ENCODE peak calls at places on chromosomes 4 and X, in seven cellular contexts. X is left lung, S is stomach, E is sigmoid colon, L is ovary, H is cardiac muscle cell, C is lower leg skin. W is an unnamed sample.
A peak's percentile ranks its signal among the peaks of the same experiment; 100 is the strongest.

GRCh38 chr4:40662962-40663604 is 33.4 kb upstream of the RBM47 start:
- DNase-seq in X (peak; percentile 61), S (no peak), H (no peak), L (no peak), C (no peak), E (no peak), W (no peak)

GRCh38 chr4:133594246-133595207 is 445.4 kb downstream of the PCDH10 start:
- DNase-seq in X (no peak), C (no peak), E (no peak), S (no peak), H (no peak), L (no peak), W (no peak)

GRCh38 chrX:40103565-40104323 is 6.0 kb upstream of the BCOR start:
- DNase-seq in S (no peak), C (no peak), L (no peak), H (no peak), X (no peak), E (no peak), W (no peak)

GRCh38 chr4:158578476-158578875 is 56.8 kb downstream of the RXFP1 start:
- DNase-seq in X (no peak), H (peak; percentile 31), L (no peak), E (no peak), C (no peak), S (no peak), W (no peak)

GRCh38 chr4:40850496-40850895 is 100.7 kb downstream of the NSUN7 start:
- DNase-seq in X (no peak), E (no peak), H (no peak), C (no peak), L (no peak), S (no peak), W (no peak)

GRCh38 chr4:56787380-56787779 is 34.1 kb downstream of the SPINK2 start:
- DNase-seq in X (no peak), E (peak; percentile 68), H (peak; percentile 39), S (no peak), C (no peak), L (peak; percentile 26), W (no peak)

GRCh38 chr4:105992641-105993305 is 97.5 kb downstream of the NPNT start:
- DNase-seq in S (no peak), L (no peak), E (no peak), H (no peak), X (no peak), C (no peak), W (no peak)

GRCh38 chr4:94909645-94910044 is 151.9 kb downstream of the BMPR1B start:
- DNase-seq in X (no peak), C (no peak), S (no peak), L (no peak), H (no peak), E (no peak), W (no peak)

GRCh38 chrX:135194684-135195083 is 23.5 kb upstream of the CT55 start:
- DNase-seq in C (no peak), H (no peak), S (no peak), E (no peak), X (no peak), L (no peak), W (no peak)

GRCh38 chrX:143472334-143472938 is 44.8 kb downstream of the SPANXN3 start:
- DNase-seq in L (no peak), X (no peak), E (no peak), S (no peak), C (no peak), H (no peak), W (no peak)

GRCh38 chr4:184544711-184545409 is 70.5 kb upstream of the IRF2 start:
- DNase-seq in C (no peak), X (no peak), E (no peak), L (no peak), H (no peak), S (no peak), W (no peak)

GRCh38 chr4:150600821-150601445 is 19.0 kb downstream of the MAB21L2 start:
- DNase-seq in X (no peak), H (no peak), E (no peak), L (no peak), S (no peak), C (no peak), W (no peak)

GRCh38 chrX:96721398-96721797 is 36.8 kb downstream of the DIAPH2 start:
- DNase-seq in E (no peak), L (no peak), H (no peak), X (no peak), S (no peak), C (no peak), W (no peak)

GRCh38 chr4:2402053-2402452 is 16.4 kb downstream of the ZFYVE28 start:
- DNase-seq in X (peak; percentile 69), H (peak; percentile 89), L (peak; percentile 75), C (no peak), E (peak; percentile 86), S (peak; percentile 81), W (peak; percentile 86)

GRCh38 chr4:182886768-182887167 is 30.4 kb downstream of the DCTD start:
- DNase-seq in C (no peak), L (no peak), X (no peak), E (no peak), S (no peak), H (no peak), W (no peak)

GRCh38 chrX:143121471-143121870 is 95.7 kb downstream of the SPANXN4 start:
- DNase-seq in C (no peak), E (no peak), H (no peak), X (no peak), L (no peak), S (no peak), W (no peak)

GRCh38 chrX:35166023-35166422 is 223.4 kb downstream of the FAM47B start:
- DNase-seq in X (no peak), L (no peak), S (no peak), H (peak; percentile 8), E (no peak), C (no peak), W (no peak)

GRCh38 chr4:108107729-108108382 is 60.9 kb downstream of the LEF1 start:
- DNase-seq in L (no peak), E (no peak), X (no peak), H (no peak), S (no peak), C (no peak), W (no peak)

GRCh38 chr4:141339966-141340365 is 119.3 kb downstream of the ZNF330 start:
- DNase-seq in L (no peak), C (no peak), H (no peak), E (no peak), S (no peak), X (no peak), W (no peak)

GRCh38 chrX:127129510-127129909 is 310.0 kb downstream of the PRR32 start:
- DNase-seq in S (no peak), E (no peak), X (no peak), H (no peak), L (no peak), C (no peak), W (no peak)

DNA sequence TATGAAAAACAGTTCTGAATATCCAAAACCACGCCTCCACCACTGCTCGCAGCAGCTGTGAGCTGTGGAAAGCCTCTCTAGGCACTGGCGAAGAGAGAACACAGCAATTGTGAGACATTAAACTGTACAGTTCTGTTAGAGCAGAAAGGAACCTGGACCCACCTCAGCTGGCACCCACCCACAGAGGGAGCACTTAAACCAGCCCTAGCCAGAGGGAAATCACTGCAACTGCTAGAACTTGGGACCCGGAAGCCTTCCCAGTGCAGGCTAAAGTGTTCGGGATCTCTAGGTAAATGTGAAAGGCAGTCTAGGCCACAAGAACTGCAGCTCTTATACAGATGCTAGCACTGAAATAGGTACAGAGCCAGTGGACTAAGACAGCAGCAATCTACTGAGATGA is 308.8 kb downstream of the PRR32 start:
- DNase-seq in C (no peak), H (no peak), X (no peak), L (no peak), E (no peak), S (no peak), W (no peak)
- TF ChIP-seq CTCF in C (no peak), H (no peak), X (no peak), L (no peak), E (no peak), S (no peak), W (no peak)

GRCh38 chr4:100935090-100935489 is 412.2 kb downstream of the PPP3CA start:
- DNase-seq in C (no peak), H (no peak), E (no peak), S (no peak), L (no peak), X (no peak), W (no peak)
- TF ChIP-seq CTCF in C (no peak), H (no peak), E (no peak), S (peak; percentile 15), L (no peak), X (no peak), W (peak; percentile 20)

GRCh38 chrX:19334945-19335626 is 8.6 kb upstream of the PDHA1 start:
- DNase-seq in H (peak; percentile 8), E (no peak), L (no peak), S (no peak), X (no peak), C (no peak), W (no peak)
- TF ChIP-seq CTCF in H (peak; percentile 13), E (no peak), L (no peak), S (no peak), X (peak; percentile 37), C (no peak), W (peak; percentile 17)

GRCh38 chr4:42519803-42520417 is 122.6 kb downstream of the SHISA3 start:
- DNase-seq in H (peak; percentile 66), S (peak; percentile 57), L (peak; percentile 52), C (peak; percentile 43), E (no peak), X (no peak), W (no peak)
- TF ChIP-seq CTCF in H (peak; percentile 47), S (peak; percentile 72), L (peak; percentile 41), C (no peak), E (peak; percentile 60), X (peak; percentile 53), W (peak; percentile 81)

DNA sequence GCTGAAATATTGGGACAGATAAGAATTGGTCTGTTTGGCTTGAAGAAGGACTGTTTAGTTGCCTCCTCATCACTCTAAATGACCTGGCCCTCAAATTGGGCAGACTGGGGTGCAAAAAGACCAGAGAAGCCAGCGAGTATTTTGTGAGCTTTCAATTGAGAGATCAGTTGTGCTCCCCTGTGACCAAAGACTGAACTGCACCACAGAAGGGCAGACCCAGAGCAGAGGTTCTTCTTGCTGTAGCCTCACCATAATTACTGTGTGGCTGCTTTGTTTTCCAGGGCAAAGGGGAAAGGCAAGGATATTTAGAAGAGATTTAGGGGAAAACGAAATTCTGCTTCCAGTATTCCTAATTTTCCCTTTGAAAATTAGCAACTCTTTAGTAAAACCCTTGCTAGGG is 104.0 kb upstream of the MBNL3 start:
- DNase-seq in C (peak; percentile 11), X (no peak), L (no peak), S (no peak), H (peak; percentile 49), E (no peak), W (no peak)
- TF ChIP-seq CTCF in C (no peak), X (peak; percentile 22), L (no peak), S (peak; percentile 21), H (peak; percentile 50), E (peak; percentile 7), W (no peak)

GRCh38 chrX:24173115-24173847 is 23.8 kb downstream of the ZFX start:
- DNase-seq in L (no peak), X (no peak), E (no peak), H (no peak), S (no peak), C (no peak), W (no peak)
- TF ChIP-seq CTCF in L (no peak), X (no peak), E (no peak), H (no peak), S (no peak), C (no peak), W (no peak)